ENCODE peak calls at places on chromosome 3, in five cellular contexts. B is lower leg skin, Z is left ventricle myocardium inferior, V is fibroblast of lung, I is NB4. Q is an unnamed sample.

GRCh38 chr3:34020761-34021635 is 222.6 kb downstream of the PDCD6IP start:
- DNase-seq in B (no peak), Z (no peak), V (no peak), I (no peak), Q (no peak)

GRCh38 chr3:105786988-105787387 is 81.8 kb downstream of the CBLB start:
- DNase-seq in B (no peak), Z (no peak), V (no peak), I (no peak), Q (no peak)

GRCh38 chr3:113534365-113534764 is 2.0 kb downstream of the SIDT1 start:
- DNase-seq in B (no peak), Z (no peak), V (no peak), I (no peak), Q (no peak)

GRCh38 chr3:67067251-67067650 is 69.1 kb downstream of the KBTBD8 start:
- DNase-seq in B (no peak), Z (no peak), V (no peak), I (no peak), Q (no peak)

GRCh38 chr3:175432338-175433025 is 573.3 kb downstream of the NAALADL2 start:
- DNase-seq in B (no peak), Z (no peak), V (peak), I (no peak), Q (peak)

GRCh38 chr3:99108508-99108907 is 207.0 kb upstream of the DCBLD2 start:
- DNase-seq in B (peak), Z (no peak), V (peak), I (no peak), Q (peak)

GRCh38 chr3:25661694-25662455 is 2.8 kb downstream of the TOP2B start:
- DNase-seq in B (no peak), Z (no peak), V (no peak), I (peak), Q (no peak)

GRCh38 chr3:139118835-139119234 is 74.1 kb upstream of the PRR23C start:
- DNase-seq in B (no peak), Z (no peak), V (no peak), I (no peak), Q (no peak)

GRCh38 chr3:141737828-141738635 is at the start of gene RNF7:
- DNase-seq in B (peak), Z (peak), V (peak), I (peak), Q (peak)

GRCh38 chr3:187665764-187666402 is 4.3 kb downstream of the SST start:
- DNase-seq in B (no peak), Z (no peak), V (no peak), I (no peak), Q (no peak)

GRCh38 chr3:150733373-150733935 is 29.5 kb downstream of the SIAH2 start:
- DNase-seq in B (no peak), Z (no peak), V (no peak), I (peak), Q (peak)

GRCh38 chr3:58204713-58205112 is 6.1 kb downstream of the DNASE1L3 start:
- DNase-seq in B (no peak), Z (no peak), V (no peak), I (no peak), Q (no peak)

DNA sequence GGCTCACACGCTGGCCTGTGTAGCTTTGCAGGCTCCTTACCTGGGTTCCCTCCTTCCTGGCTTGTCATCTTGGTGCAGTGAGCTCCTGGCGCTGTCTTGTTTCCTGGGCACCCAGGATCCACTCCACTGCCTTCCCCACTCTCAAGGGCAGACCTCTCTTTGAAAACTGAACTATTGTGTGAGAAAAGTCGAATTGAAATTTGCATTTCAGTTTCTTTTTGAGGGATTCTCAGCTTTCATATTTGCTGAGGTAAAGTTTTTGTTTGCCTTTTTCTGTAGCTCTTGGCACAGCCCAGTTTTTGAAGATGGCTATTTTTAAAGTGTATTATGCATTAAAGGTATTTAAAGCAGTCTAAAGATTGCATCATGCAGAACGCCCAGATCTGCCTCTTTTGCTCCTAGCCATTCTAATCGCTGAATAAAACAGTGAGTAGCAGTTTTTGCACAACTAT is 70.1 kb downstream of the CCK start:
- DNase-seq in B (no peak), Z (no peak), V (peak), I (no peak), Q (no peak)
- H3K4me3 ChIP-seq in B (no peak), Z (no peak), V (no peak), I (no peak), Q (no peak)

DNA sequence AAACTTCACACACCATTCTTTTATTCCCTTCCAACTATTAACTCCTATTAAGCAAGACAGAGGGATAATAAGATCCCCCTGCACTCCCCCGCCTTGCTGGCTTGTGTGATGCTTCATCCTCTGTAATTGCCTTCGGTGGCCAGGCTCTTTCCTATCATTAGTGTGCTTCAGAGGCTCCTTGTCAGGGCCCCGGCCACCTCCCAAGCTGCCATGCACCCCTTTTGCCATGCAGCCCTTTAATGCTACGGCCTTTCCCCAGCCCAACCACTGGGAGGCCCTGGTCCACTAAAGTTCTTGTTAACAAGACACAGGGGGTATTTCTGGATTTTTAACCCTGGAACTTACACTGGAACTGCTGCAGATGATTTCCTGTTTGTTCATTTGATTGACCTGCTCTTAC is 175.9 kb upstream of the TOPAZ1 start:
- DNase-seq in B (no peak), Z (no peak), V (no peak), I (no peak), Q (no peak)
- TF ChIP-seq CTCF in B (no peak), Z (no peak), V (peak), I (no peak), Q (peak)

GRCh38 chr3:168093229-168093628 is 2.5 kb downstream of the GOLIM4 start:
- DNase-seq in B (no peak), Z (no peak), V (no peak), I (no peak), Q (no peak)
- H3K4me3 ChIP-seq in B (no peak), Z (peak), V (peak), I (peak), Q (peak)

DNA sequence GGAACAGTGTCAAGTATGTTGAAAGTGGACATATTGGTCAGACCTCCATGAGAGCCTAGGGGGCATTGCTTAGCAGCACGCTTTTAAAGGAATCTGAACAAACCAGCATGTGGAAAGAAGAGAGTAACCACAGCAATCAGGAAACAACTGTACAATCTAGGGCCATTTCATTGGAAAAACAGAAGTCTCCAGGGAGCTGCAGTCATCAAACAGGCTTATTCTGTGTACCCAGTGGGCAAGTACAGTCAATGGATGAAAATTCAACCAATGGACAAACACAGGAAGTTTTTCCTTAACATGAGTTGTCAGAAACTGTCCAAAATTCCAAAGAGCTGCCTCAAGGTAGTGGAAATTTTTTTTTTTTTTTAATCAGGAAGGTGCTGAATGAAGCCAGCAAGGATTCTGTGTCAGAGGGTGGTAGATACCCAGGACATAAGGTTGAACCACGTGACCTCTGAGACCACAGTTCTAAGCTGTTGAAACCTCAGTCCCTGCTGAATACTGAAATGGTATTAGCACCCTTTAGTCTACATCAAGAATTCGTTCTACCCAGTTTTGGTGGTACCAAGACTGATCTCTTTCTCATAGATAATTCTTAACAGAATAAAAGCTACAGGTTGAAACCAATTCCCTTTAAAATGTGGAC is 4.4 kb upstream of the DLG1 start:
- DNase-seq in B (no peak), Z (no peak), V (no peak), I (peak), Q (peak)
- TF ChIP-seq CTCF in B (no peak), Z (no peak), V (no peak), I (no peak), Q (no peak)

GRCh38 chr3:147757919-147758318 is 348.8 kb downstream of the ZIC1 start:
- DNase-seq in B (no peak), Z (no peak), V (no peak), I (no peak), Q (no peak)
- H3K4me3 ChIP-seq in B (no peak), Z (no peak), V (no peak), I (no peak), Q (no peak)

Q was measured in cardiac fibroblast.